ENCODE peak calls at places on chromosomes 16 and 17, in eight cellular contexts. X is AG04450; U is brain microvascular endothelial cell; V is Peyer's patch; Q is CD8-positive, alpha-beta T cell; P is A549; O is PC-9; B is HCT116. L is an unnamed sample.

GRCh38 chr17:73934696-73935095 is 268.8 kb upstream of the RPL38 start:
- DNase-seq in X (no peak), U (no peak), V (no peak), Q (no peak), P (no peak), O (no peak), B (no peak), L (no peak)

GRCh38 chr17:72071330-72071729 is 49.5 kb upstream of the SOX9 start:
- DNase-seq in X (no peak), U (no peak), V (no peak), Q (no peak), P (no peak), O (no peak), B (no peak), L (no peak)

GRCh38 chr17:75639771-75640555 is 6.7 kb downstream of the SMIM5 start:
- DNase-seq in X (no peak), U (no peak), V (peak), Q (no peak), P (no peak), O (peak), B (no peak), L (no peak)

GRCh38 chr16:75267631-75268264 is 16.3 kb upstream of the BCAR1 start:
- DNase-seq in X (no peak), U (no peak), V (peak), Q (no peak), P (peak), O (peak), B (peak), L (peak)

GRCh38 chr17:67520916-67521772 is 144.1 kb downstream of the PITPNC1 start:
- DNase-seq in X (no peak), U (no peak), V (no peak), Q (no peak), P (no peak), O (no peak), B (no peak), L (no peak)

GRCh38 chr16:88380619-88381018 is 2.1 kb upstream of the ZNF469 start:
- DNase-seq in X (no peak), U (no peak), V (no peak), Q (no peak), P (no peak), O (no peak), B (no peak), L (no peak)

GRCh38 chr17:75917443-75918111 is 12.9 kb upstream of the MRPL38 start:
- DNase-seq in X (no peak), U (no peak), V (no peak), Q (no peak), P (no peak), O (no peak), B (no peak), L (no peak)

GRCh38 chr17:51778842-51779241 is 379.7 kb downstream of the CA10 start:
- DNase-seq in X (no peak), U (no peak), V (no peak), Q (no peak), P (no peak), O (no peak), B (no peak), L (no peak)

GRCh38 chr17:39626671-39627169 is at the start of gene PPP1R1B:
- DNase-seq in X (no peak), U (no peak), V (peak), Q (no peak), P (no peak), O (no peak), B (no peak), L (no peak)

GRCh38 chr17:36846410-36847292 is 90.6 kb upstream of the LHX1 start:
- DNase-seq in X (no peak), U (no peak), V (no peak), Q (no peak), P (no peak), O (no peak), B (no peak), L (no peak)

GRCh38 chr16:30348929-30349328 is 6.2 kb downstream of the CD2BP2 start:
- DNase-seq in X (no peak), U (no peak), V (no peak), Q (no peak), P (no peak), O (no peak), B (no peak), L (no peak)

GRCh38 chr16:85607796-85608514 is 5.2 kb upstream of the GSE1 start:
- DNase-seq in X (no peak), U (no peak), V (no peak), Q (no peak), P (no peak), O (no peak), B (no peak), L (no peak)

GRCh38 chr17:57138956-57139576 is 54.0 kb downstream of the AKAP1 start:
- DNase-seq in X (no peak), U (no peak), V (no peak), Q (no peak), P (peak), O (no peak), B (no peak), L (no peak)

GRCh38 chr16:85592700-85593502 is 20.2 kb upstream of the GSE1 start:
- DNase-seq in X (no peak), U (no peak), V (no peak), Q (no peak), P (no peak), O (no peak), B (no peak), L (no peak)

GRCh38 chr16:23700509-23700908 is 12.5 kb downstream of the ERN2 start:
- DNase-seq in X (no peak), U (no peak), V (no peak), Q (no peak), P (no peak), O (no peak), B (no peak), L (no peak)

GRCh38 chr16:88058136-88058535 is 106.9 kb downstream of the BANP start:
- DNase-seq in X (no peak), U (no peak), V (no peak), Q (no peak), P (no peak), O (no peak), B (no peak), L (no peak)

GRCh38 chr16:12546918-12547607 is 256.6 kb downstream of the CPPED1 start:
- DNase-seq in X (no peak), U (no peak), V (no peak), Q (no peak), P (no peak), O (no peak), B (no peak), L (no peak)

GRCh38 chr17:79658811-79659207 is 48.0 kb upstream of the RBFOX3 start:
- DNase-seq in X (no peak), U (peak), V (no peak), Q (peak), P (peak), O (no peak), B (peak), L (peak)

GRCh38 chr17:83196088-83196765 is 116.8 kb downstream of the METRNL start:
- DNase-seq in X (no peak), U (no peak), V (no peak), Q (no peak), P (no peak), O (no peak), B (no peak), L (peak)

GRCh38 chr16:85444879-85445778 is 168.0 kb upstream of the GSE1 start:
- DNase-seq in X (no peak), U (no peak), V (no peak), Q (no peak), P (no peak), O (no peak), B (no peak), L (no peak)

GRCh38 chr16:66408181-66409048 is 18.7 kb upstream of the BEAN1 start:
- DNase-seq in X (peak), U (peak), V (no peak), Q (peak), P (peak), O (peak), B (peak), L (peak)

GRCh38 chr16:563072-563644 is 3.0 kb downstream of the PRR35 start:
- DNase-seq in X (no peak), U (no peak), V (no peak), Q (no peak), P (no peak), O (no peak), B (no peak), L (no peak)

GRCh38 chr17:21125862-21126261 is 902 bp upstream of the DHRS7B start:
- DNase-seq in X (no peak), U (no peak), V (no peak), Q (peak), P (no peak), O (no peak), B (no peak), L (no peak)

GRCh38 chr17:53032861-53033271 is 789.9 kb upstream of the KIF2B start:
- DNase-seq in X (no peak), U (no peak), V (no peak), Q (no peak), P (peak), O (peak), B (peak), L (no peak)

GRCh38 chr17:27481327-27481726 is 25.1 kb downstream of the KSR1 start:
- DNase-seq in X (no peak), U (no peak), V (no peak), Q (peak), P (no peak), O (no peak), B (no peak), L (no peak)

GRCh38 chr17:40553694-40554534 is 11.4 kb downstream of the CCR7 start:
- DNase-seq in X (no peak), U (no peak), V (peak), Q (no peak), P (no peak), O (no peak), B (no peak), L (peak)

GRCh38 chr16:80527297-80527696 is 13.5 kb upstream of the DYNLRB2 start:
- DNase-seq in X (no peak), U (peak), V (no peak), Q (no peak), P (peak), O (no peak), B (peak), L (no peak)

GRCh38 chr17:47882247-47882646 is 13.8 kb upstream of the SP2 start:
- DNase-seq in X (no peak), U (no peak), V (peak), Q (no peak), P (no peak), O (peak), B (no peak), L (no peak)

GRCh38 chr17:54085934-54086333 is 263.2 kb downstream of the KIF2B start:
- DNase-seq in X (no peak), U (no peak), V (no peak), Q (no peak), P (no peak), O (no peak), B (no peak), L (no peak)

GRCh38 chr17:74778960-74779359 is 2.8 kb upstream of the NAT9 start:
- DNase-seq in X (no peak), U (peak), V (no peak), Q (no peak), P (no peak), O (peak), B (no peak), L (no peak)

GRCh38 chr16:84367750-84368320 is 503 bp upstream of the ATP2C2 start:
- DNase-seq in X (no peak), U (no peak), V (peak), Q (no peak), P (no peak), O (peak), B (no peak), L (no peak)

GRCh38 chr17:61465550-61466237 is 13.5 kb downstream of the TBX4 start:
- DNase-seq in X (no peak), U (no peak), V (peak), Q (no peak), P (no peak), O (no peak), B (no peak), L (no peak)

GRCh38 chr16:86059253-86060171 is 160.6 kb downstream of the IRF8 start:
- DNase-seq in X (no peak), U (no peak), V (peak), Q (no peak), P (no peak), O (no peak), B (no peak), L (no peak)

DNA sequence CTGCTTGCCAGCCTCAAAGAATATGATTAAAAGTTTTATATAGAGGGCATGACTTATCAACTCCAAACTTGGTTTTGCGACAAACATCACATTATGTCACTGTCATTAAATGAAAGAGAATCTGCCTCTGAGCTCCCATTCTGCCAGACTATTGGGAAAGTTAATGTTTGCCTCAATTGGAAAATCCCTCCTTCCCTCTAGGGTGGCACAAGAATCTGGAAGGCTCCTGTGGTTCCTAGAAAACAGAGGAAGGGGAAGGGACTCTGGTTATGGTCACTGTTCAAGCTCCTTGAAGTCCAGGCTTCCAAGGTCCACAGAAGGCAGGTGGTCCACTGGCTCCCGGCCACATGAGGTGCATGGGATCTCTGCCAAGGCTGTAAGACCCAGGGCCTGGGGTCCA is 50.5 kb upstream of the TEX2 start:
- DNase-seq in X (no peak), U (no peak), V (no peak), Q (no peak), P (no peak), O (no peak), B (no peak), L (no peak)
- H3K27ac ChIP-seq in X (no peak), U (no peak), V (peak), Q (no peak), P (no peak), O (no peak), B (no peak), L (no peak)

DNA sequence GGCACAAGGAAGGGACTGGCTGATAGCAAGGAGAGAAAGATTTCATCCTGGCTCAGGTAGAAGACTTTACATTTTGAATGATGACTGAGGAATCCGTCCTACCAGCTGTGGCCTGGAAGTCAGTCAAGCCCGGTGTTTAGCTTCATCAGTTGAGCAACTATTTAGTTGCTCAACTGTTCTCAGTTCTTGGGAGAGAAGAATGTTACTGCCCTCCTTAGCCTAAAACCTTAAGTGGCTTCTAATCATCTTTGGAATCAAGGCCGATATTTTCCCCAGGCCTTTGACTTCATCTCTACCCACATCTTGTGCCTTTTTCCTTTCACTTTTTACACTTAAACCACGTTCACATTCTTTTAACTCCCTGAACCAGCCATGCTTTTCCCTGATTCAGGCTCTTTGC is 17.3 kb upstream of the RBL2 start:
- DNase-seq in X (no peak), U (no peak), V (no peak), Q (no peak), P (no peak), O (peak), B (no peak), L (no peak)
- H3K27ac ChIP-seq in X (no peak), U (no peak), V (no peak), Q (no peak), P (no peak), O (peak), B (no peak), L (no peak)

DNA sequence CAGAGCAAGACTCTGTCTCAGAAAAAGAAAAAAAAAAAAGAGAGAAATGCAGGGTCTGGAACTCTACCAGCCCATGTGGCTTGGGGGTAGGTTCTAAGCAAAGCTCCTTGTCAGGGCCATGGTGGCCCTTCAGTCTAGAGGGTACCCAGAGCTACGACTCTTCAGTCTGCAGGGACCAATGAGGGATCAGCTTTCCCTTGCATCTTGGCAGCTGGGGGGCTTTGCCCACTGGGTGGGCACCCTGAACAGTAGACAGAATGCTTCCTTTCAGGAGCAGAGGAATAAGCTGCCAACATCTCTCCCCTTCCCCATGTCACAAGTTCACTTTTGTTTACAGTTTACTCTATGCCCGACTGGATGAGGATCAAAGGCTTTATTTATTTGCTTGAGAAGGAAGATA is 16.8 kb downstream of the TRAF4 start:
- DNase-seq in X (no peak), U (no peak), V (no peak), Q (no peak), P (no peak), O (no peak), B (no peak), L (no peak)
- H3K27ac ChIP-seq in X (no peak), U (no peak), V (no peak), Q (no peak), P (no peak), O (no peak), B (no peak), L (no peak)

GRCh38 chr16:50597563-50598255 is 49.5 kb downstream of the NKD1 start:
- DNase-seq in X (no peak), U (no peak), V (no peak), Q (no peak), P (no peak), O (no peak), B (no peak), L (no peak)
- H3K27ac ChIP-seq in X (no peak), U (no peak), V (no peak), Q (no peak), P (no peak), O (no peak), B (no peak), L (no peak)

DNA sequence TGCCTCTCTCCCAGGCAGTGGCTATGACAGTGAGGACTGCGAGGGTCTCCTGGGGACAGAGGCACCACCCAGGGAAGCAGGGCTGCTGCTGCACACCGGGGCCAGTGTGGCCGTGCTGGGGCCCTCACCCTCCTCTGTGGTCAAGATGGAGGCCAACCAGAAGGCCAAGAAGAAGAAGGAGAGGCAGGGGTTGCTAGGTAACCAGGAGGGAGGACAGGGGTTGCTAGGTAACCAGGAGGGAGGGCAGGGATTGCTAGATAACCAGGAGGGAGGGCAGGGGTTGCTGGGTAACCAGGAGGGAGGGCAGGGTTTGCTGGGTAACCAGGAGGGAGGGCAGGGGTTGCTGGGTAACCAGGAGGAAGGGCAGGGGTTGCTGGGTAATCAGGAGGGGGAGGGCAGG is 55.2 kb downstream of the ACTG1 start:
- DNase-seq in X (no peak), U (no peak), V (no peak), Q (no peak), P (no peak), O (no peak), B (no peak), L (no peak)
- H3K27ac ChIP-seq in X (no peak), U (no peak), V (no peak), Q (no peak), P (no peak), O (no peak), B (no peak), L (no peak)

DNA sequence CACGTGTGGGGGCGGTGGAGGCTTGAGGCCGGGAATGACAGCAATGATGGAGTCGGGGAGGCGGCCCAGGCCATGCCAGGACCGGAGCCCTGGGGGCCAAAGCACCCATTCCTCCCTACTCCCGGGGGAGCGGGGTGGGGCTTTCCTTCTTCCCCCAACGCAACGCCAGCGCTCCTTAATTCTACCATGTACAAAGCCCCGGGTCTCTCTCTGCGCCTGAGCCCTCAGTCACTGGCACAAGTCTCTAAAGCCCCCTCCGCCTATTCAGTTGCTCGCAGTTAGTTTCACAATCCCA is 241 bp upstream of the RNF227 start:
- DNase-seq in X (no peak), U (no peak), V (no peak), Q (no peak), P (no peak), O (no peak), B (no peak), L (no peak)
- H3K27ac ChIP-seq in X (peak), U (peak), V (peak), Q (peak), P (peak), O (no peak), B (no peak), L (peak)

DNA sequence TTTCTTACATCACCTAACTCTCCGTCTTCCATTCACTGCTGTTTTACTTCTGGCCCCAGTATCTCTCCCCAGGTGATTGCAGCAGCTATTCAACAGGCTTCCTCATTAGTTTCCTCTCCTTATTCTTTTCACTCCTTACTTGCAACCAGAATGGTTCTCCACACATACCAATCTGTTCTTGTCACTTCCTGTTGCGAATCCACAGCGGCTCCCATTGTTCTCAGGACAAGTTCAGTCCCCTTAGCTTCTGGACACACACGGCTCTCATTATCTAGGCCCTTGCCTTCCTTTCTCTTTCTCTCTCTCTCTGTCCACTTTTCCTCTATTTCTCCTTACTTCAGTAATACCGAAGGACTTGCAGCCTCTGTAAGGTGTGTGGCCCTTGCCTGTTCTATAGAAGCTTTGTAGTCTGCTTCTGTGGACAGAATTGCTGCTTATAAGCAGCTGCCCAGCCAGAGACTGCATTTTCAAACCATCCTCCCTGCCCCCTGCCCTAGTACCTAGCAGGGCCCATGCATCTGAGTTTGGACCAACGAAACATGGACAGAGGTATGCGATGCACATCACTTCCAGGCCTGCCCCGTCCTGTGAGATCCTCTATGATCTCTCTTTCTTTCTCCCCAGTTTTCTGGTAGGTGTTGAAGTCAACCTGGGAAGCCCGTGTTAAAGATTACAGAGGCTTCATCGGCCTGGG is 45.7 kb downstream of the VAT1L start:
- DNase-seq in X (peak), U (peak), V (no peak), Q (no peak), P (no peak), O (no peak), B (no peak), L (peak)
- H3K27ac ChIP-seq in X (peak), U (peak), V (no peak), Q (no peak), P (no peak), O (no peak), B (no peak), L (peak)

GRCh38 chr17:43855061-43855460 is 8.1 kb downstream of the CD300LG start:
- DNase-seq in X (no peak), U (no peak), V (peak), Q (no peak), P (no peak), O (no peak), B (no peak), L (no peak)
- H3K27ac ChIP-seq in X (no peak), U (no peak), V (no peak), Q (no peak), P (no peak), O (no peak), B (no peak), L (no peak)

DNA sequence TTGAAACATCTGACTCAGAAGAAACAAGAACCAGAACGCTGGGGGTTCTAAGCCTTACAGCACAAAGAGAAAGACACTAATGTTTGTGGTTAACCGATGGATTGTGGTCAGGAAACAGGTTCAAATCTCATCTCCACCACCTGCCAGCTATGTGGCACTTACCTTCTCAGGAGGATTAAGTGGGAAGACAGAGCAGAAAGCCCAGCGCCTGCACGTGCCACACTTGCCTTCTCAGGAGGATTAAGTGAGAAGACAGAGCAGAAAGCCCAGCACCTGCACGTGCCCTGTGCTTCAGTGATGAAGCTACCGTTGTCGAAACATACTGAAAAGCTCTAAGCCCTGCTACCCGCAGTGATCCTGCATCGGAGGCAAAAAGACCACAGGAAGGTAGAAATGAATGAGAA is 90.6 kb downstream of the NXN start:
- DNase-seq in X (no peak), U (no peak), V (no peak), Q (no peak), P (no peak), O (no peak), B (no peak), L (no peak)
- H3K27ac ChIP-seq in X (no peak), U (no peak), V (no peak), Q (no peak), P (no peak), O (no peak), B (no peak), L (no peak)